ENCODE peak calls at places on chromosomes 2 and 18, in eight cellular contexts. M is RPMI8226; I is memory B cell; P is stimulated activated CD4-positive, alpha-beta T cell treated with anti-CD3 and anti-CD28 coated beads, Interleukin-1b, Interleukin-23, amount 100 ng/mL, for 24 hours; F is psoas muscle; G is kidney glomerular epithelial cell; Z is EL; L is AG09309. U is an unnamed sample.

GRCh38 chr18:77123313-77124231 is 9.0 kb downstream of the MBP start:
- DNase-seq in F (no peak), I (no peak), M (no peak), Z (no peak), L (no peak), G (no peak), P (no peak), U (no peak)

GRCh38 chr2:150626934-150627336 is 139.5 kb upstream of the RND3 start:
- DNase-seq in G (no peak), P (no peak), L (no peak), I (no peak), F (no peak), M (no peak), Z (no peak), U (no peak)

GRCh38 chr2:68809324-68810240 is 61.6 kb downstream of the BMP10 start:
- DNase-seq in M (no peak), L (no peak), I (no peak), Z (peak; percentile 32), F (no peak), P (no peak), G (no peak), U (no peak)

GRCh38 chr2:75182606-75183005 is 16.7 kb downstream of the TACR1 start:
- DNase-seq in F (no peak), M (no peak), G (no peak), P (no peak), Z (no peak), L (no peak), I (no peak), U (no peak)

GRCh38 chr2:109238580-109238979 is 109.6 kb downstream of the SH3RF3 start:
- DNase-seq in I (no peak), L (peak; percentile 83), F (peak; percentile 73), M (peak; percentile 51), P (no peak), Z (peak; percentile 87), G (no peak), U (peak; percentile 86)

GRCh38 chr2:139260052-139260430 is 479.9 kb upstream of the NXPH2 start:
- DNase-seq in I (no peak), F (no peak), P (no peak), M (no peak), Z (no peak), L (no peak), G (no peak), U (no peak)

GRCh38 chr2:221571391-221572179 is 519 bp downstream of the EPHA4 start:
- DNase-seq in P (no peak), Z (peak; percentile 50), I (peak; percentile 47), L (no peak), F (peak; percentile 41), G (peak; percentile 37), M (no peak), U (no peak)

GRCh38 chr18:5556317-5556974 is 12.6 kb upstream of the EPB41L3 start:
- DNase-seq in Z (no peak), F (peak; percentile 49), I (no peak), P (no peak), L (no peak), G (no peak), M (no peak), U (peak; percentile 40)

GRCh38 chr2:115609978-115610377 is 1167.5 kb downstream of the DPP10 start:
- DNase-seq in G (no peak), M (no peak), P (no peak), F (no peak), I (no peak), Z (no peak), L (no peak), U (no peak)

GRCh38 chr2:143901185-143901842 is 618.6 kb downstream of the ZEB2 start:
- DNase-seq in I (no peak), L (peak; percentile 61), M (no peak), Z (peak; percentile 88), F (no peak), P (no peak), G (peak; percentile 87), U (peak; percentile 8)

GRCh38 chr2:239395524-239395923 is 5.3 kb downstream of the HDAC4 start:
- DNase-seq in L (no peak), G (no peak), I (no peak), M (no peak), F (no peak), P (no peak), Z (no peak), U (no peak)

GRCh38 chr2:143284087-143284675 is 155.0 kb downstream of the ARHGAP15 start:
- DNase-seq in M (peak; percentile 57), L (no peak), I (no peak), F (no peak), G (peak; percentile 15), P (no peak), Z (peak; percentile 48), U (peak; percentile 3)

GRCh38 chr18:36456622-36457021 is 159.1 kb downstream of the FHOD3 start:
- DNase-seq in F (no peak), G (no peak), I (no peak), Z (no peak), L (no peak), M (no peak), P (no peak), U (no peak)

GRCh38 chr18:29753379-29753778 is 1289.2 kb downstream of the DSC3 start:
- DNase-seq in G (no peak), P (no peak), L (no peak), M (no peak), I (no peak), F (no peak), Z (peak; percentile 16), U (no peak)

GRCh38 chr2:237627463-237628321 is at the start of gene LRRFIP1:
- DNase-seq in I (no peak), P (no peak), G (peak; percentile 16), Z (peak; percentile 47), M (peak; percentile 17), F (peak; percentile 56), L (no peak), U (no peak)